ENCODE peak calls at places on chromosomes 16 and 17, in five cellular contexts. Q is H9, I is progenitor cell of endocrine pancreas, K is transverse colon, O is MM.1S. L is an unnamed sample.

GRCh38 chr17:15122857-15123256 is 142.3 kb downstream of the PMP22 start:
- DNase-seq in Q (no peak), I (no peak), K (no peak), O (no peak), L (no peak)

GRCh38 chr17:30113213-30113612 is 3.4 kb upstream of the NSRP1 start:
- DNase-seq in Q (no peak), I (no peak), K (peak; percentile 79), O (peak; percentile 88), L (peak; percentile 6)

GRCh38 chr17:45108595-45109521 is 23.5 kb downstream of the PLCD3 start:
- DNase-seq in Q (no peak), I (no peak), K (peak; percentile 39), O (no peak), L (no peak)

GRCh38 chr16:85616608-85617311 is 3.6 kb downstream of the GSE1 start:
- DNase-seq in Q (no peak), I (no peak), K (peak; percentile 63), O (no peak), L (no peak)

GRCh38 chr17:1716912-1717695 is 6.9 kb upstream of the TLCD2 start:
- DNase-seq in Q (peak; percentile 99), I (peak; percentile 84), K (peak; percentile 95), O (peak; percentile 99), L (peak; percentile 90)

GRCh38 chr17:28689011-28689410 is 22.7 kb downstream of the PROCA1 start:
- DNase-seq in Q (no peak), I (no peak), K (no peak), O (no peak), L (no peak)

GRCh38 chr17:56754523-56755208 is 79.1 kb downstream of the C17orf67 start:
- DNase-seq in Q (no peak), I (no peak), K (no peak), O (peak; percentile 12), L (no peak)

GRCh38 chr17:35087731-35088646 is 24.5 kb upstream of the RFFL start:
- DNase-seq in Q (no peak), I (peak; percentile 19), K (peak; percentile 72), O (peak; percentile 41), L (peak; percentile 31)

GRCh38 chr17:29190808-29191207 is 10.6 kb upstream of the MYO18A start:
- DNase-seq in Q (no peak), I (no peak), K (no peak), O (no peak), L (no peak)

GRCh38 chr17:62737513-62737912 is 70.6 kb downstream of the MARCHF10 start:
- DNase-seq in Q (peak; percentile 21), I (no peak), K (no peak), O (no peak), L (no peak)

GRCh38 chr16:30381351-30382041 is 865 bp downstream of the SEPTIN1 start:
- DNase-seq in Q (no peak), I (no peak), K (no peak), O (no peak), L (no peak)

GRCh38 chr16:85104821-85105391 is 7.4 kb downstream of the CIBAR2 start:
- DNase-seq in Q (no peak), I (no peak), K (peak; percentile 21), O (no peak), L (no peak)

GRCh38 chr16:84509032-84509950 is 4.8 kb upstream of the MEAK7 start:
- DNase-seq in Q (no peak), I (no peak), K (no peak), O (no peak), L (no peak)

GRCh38 chr17:73201215-73202069 is 8.6 kb downstream of the COG1 start:
- DNase-seq in Q (no peak), I (no peak), K (no peak), O (no peak), L (no peak)

GRCh38 chr16:50368410-50369132 is at the start of gene BRD7:
- DNase-seq in Q (peak; percentile 74), I (peak; percentile 67), K (peak; percentile 64), O (peak; percentile 63), L (peak; percentile 77)

GRCh38 chr16:89189358-89190025 is 10.8 kb downstream of the SLC22A31 start:
- DNase-seq in Q (peak; percentile 15), I (no peak), K (no peak), O (no peak), L (no peak)

GRCh38 chr16:12188674-12189249 is 212.2 kb downstream of the SNX29 start:
- DNase-seq in Q (no peak), I (no peak), K (peak; percentile 41), O (no peak), L (peak; percentile 3)

GRCh38 chr17:40615989-40616476 is 31.6 kb downstream of the SMARCE1 start:
- DNase-seq in Q (no peak), I (no peak), K (no peak), O (no peak), L (no peak)

GRCh38 chr17:78753316-78754250 is 28.5 kb downstream of the CYTH1 start:
- DNase-seq in Q (no peak), I (no peak), K (no peak), O (no peak), L (no peak)

GRCh38 chr16:80346160-80346632 is 194.6 kb upstream of the DYNLRB2 start:
- DNase-seq in Q (no peak), I (no peak), K (no peak), O (peak; percentile 59), L (no peak)

GRCh38 chr17:71180801-71181385 is 939.9 kb upstream of the SOX9 start:
- DNase-seq in Q (no peak), I (no peak), K (peak; percentile 75), O (no peak), L (no peak)

GRCh38 chr17:43372273-43372911 is 26.4 kb upstream of the ARL4D start:
- DNase-seq in Q (no peak), I (no peak), K (peak; percentile 47), O (peak; percentile 70), L (no peak)

GRCh38 chr17:66526827-66527226 is 224.4 kb downstream of the PRKCA start:
- DNase-seq in Q (no peak), I (no peak), K (no peak), O (no peak), L (no peak)

GRCh38 chr16:17224859-17225258 is 245.9 kb downstream of the XYLT1 start:
- DNase-seq in Q (no peak), I (no peak), K (peak; percentile 66), O (no peak), L (no peak)

GRCh38 chr17:50935201-50936124 is 69.3 kb upstream of the TOB1 start:
- DNase-seq in Q (no peak), I (no peak), K (peak; percentile 59), O (no peak), L (peak; percentile 74)

GRCh38 chr16:75256059-75256870 is 4.8 kb upstream of the BCAR1 start:
- DNase-seq in Q (peak; percentile 49), I (no peak), K (no peak), O (no peak), L (no peak)

GRCh38 chr17:61583242-61583641 is 7.8 kb downstream of the NACA2 start:
- DNase-seq in Q (no peak), I (no peak), K (no peak), O (peak; percentile 58), L (no peak)

GRCh38 chr17:4204676-4205075 is 59.1 kb downstream of the ANKFY1 start:
- DNase-seq in Q (peak; percentile 10), I (no peak), K (peak; percentile 56), O (no peak), L (no peak)

GRCh38 chr17:80036715-80037477 is 454 bp downstream of the CCDC40 start:
- DNase-seq in Q (peak; percentile 82), I (peak; percentile 53), K (peak; percentile 37), O (no peak), L (no peak)

GRCh38 chr16:56353054-56353921 is 72.1 kb downstream of the AMFR start:
- DNase-seq in Q (peak; percentile 19), I (peak; percentile 6), K (peak; percentile 6), O (no peak), L (no peak)

DNA sequence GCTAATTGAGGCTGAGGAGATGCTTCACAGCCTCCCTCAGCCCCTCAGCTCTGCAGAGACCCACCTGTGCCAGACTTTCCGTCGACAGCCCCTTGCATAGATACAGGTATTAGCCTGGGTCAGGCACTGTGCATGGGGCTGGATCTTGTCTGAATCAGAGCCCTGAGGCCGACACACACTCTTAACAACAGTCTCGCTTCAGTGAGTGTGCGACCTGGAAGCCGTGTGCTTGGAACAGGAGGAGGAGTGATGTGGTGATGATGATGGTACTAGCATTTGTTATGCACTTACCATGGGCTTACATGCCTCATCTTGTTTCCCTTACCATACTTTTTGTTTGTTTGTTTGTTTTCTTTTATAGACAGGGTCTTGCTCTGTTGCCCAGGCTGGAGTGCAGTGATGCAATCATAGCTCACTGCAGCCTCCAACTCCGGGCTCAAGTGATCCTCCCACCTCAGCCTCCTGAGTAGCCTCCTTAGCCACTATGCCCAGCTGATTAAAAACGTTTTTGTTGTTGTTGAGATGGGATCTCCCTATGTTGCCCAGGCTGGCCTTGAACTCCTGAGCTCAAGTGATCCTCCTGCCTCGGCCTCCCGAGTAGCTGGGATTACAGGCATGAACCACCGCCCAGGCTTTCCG is 15.1 kb downstream of the MRM1 start:
- DNase-seq in Q (no peak), I (no peak), K (no peak), O (no peak), L (no peak)
- TF ChIP-seq CTCF in Q (no peak), I (no peak), K (no peak), O (no peak), L (no peak)

DNA sequence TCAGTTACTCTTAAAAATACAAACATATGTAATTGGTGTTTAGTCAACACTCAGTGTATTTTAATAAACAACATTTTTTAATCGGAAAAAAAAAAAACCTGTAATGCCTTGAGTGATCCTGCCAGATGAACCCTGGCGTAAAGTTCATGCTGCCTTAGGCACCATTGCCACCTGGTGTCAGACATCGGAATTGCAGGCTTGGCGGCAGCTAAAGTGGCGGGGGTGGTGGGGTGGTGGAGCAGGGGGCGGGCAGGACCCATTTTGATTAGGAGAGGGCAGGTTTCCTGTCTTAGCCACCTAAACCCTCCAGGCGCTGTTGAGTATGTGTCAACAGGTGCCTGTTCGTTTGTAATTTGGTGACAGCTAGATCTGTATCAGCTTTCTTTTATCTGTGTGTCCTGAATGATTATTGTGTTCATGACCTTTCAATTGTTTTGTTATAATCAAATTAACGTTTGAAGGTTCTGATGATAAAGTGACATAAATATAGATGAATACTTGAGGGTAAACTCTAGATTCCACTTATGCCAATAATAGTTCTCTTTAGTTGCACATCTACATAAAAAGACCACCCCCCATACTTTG is 588.7 kb downstream of the CDH13 start:
- DNase-seq in Q (peak; percentile 88), I (peak; percentile 55), K (peak; percentile 37), O (peak; percentile 11), L (peak; percentile 26)
- TF ChIP-seq CTCF in Q (peak; percentile 91), I (peak; percentile 85), K (peak; percentile 67), O (peak; percentile 70), L (peak; percentile 70)

GRCh38 chr17:75758131-75758905 is 6.7 kb downstream of the GALK1 start:
- DNase-seq in Q (peak; percentile 78), I (no peak), K (no peak), O (no peak), L (no peak)
- TF ChIP-seq CTCF in Q (peak; percentile 63), I (peak; percentile 19), K (no peak), O (peak; percentile 20), L (peak; percentile 18)

GRCh38 chr17:64783556-64784352 is 121.6 kb upstream of the SMURF2 start:
- DNase-seq in Q (no peak), I (no peak), K (no peak), O (no peak), L (no peak)
- TF ChIP-seq CTCF in Q (no peak), I (no peak), K (no peak), O (no peak), L (no peak)

DNA sequence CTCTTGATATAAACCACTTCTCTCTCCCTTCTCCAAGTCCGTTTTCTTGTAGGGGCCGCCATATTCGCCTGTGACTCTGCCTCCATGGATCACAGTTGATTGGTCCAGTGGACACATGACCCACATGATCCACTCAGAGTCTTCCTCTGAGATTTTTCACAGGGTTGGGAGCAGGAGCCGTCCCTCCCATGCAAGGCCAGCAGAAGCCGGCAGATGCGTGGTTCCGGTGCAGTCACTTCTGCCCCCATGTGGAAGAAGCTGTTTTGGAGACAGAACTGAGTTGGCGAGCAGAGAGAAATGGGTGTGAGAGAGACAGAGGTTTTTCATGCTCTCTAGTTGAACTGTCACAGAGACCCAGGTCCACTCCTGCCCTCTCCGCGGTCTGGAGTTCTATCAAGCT is 83.3 kb downstream of the C16orf95 start:
- DNase-seq in Q (peak; percentile 46), I (no peak), K (no peak), O (no peak), L (peak; percentile 23)
- TF ChIP-seq CTCF in Q (peak; percentile 56), I (peak; percentile 12), K (no peak), O (no peak), L (no peak)